ENCODE peak calls at places on chromosome 13, in eight cellular contexts. B is breast epithelium, P is ovary, S is uterus, L is heart left ventricle, A is transverse colon, E is IMR-90, R is K562. M is an unnamed sample.
A peak's percentile ranks its signal among the peaks of the same experiment; 100 is the strongest.

GRCh38 chr13:31038834-31039552 is 106.5 kb downstream of the TEX26 start:
- DNase-seq in B (no peak), P (no peak), S (no peak), L (no peak), A (no peak), E (peak; percentile 44), R (no peak), M (peak; percentile 58)

GRCh38 chr13:76826527-76826926 is 59.7 kb downstream of the KCTD12 start:
- DNase-seq in B (no peak), P (no peak), S (no peak), L (no peak), A (no peak), E (no peak), R (no peak), M (no peak)

GRCh38 chr13:30752201-30752797 is 17.0 kb downstream of the ALOX5AP start:
- DNase-seq in B (no peak), P (no peak), S (no peak), L (no peak), A (no peak), E (peak; percentile 50), R (no peak), M (no peak)

GRCh38 chr13:38228322-38228721 is 121.3 kb upstream of the UFM1 start:
- DNase-seq in B (no peak), P (no peak), S (no peak), L (no peak), A (no peak), E (no peak), R (no peak), M (no peak)

GRCh38 chr13:26601669-26602068 is 44.2 kb downstream of the WASF3 start:
- DNase-seq in B (no peak), P (no peak), S (no peak), L (no peak), A (no peak), E (peak; percentile 59), R (peak; percentile 2), M (no peak)

GRCh38 chr13:68107667-68108066 is 877.5 kb upstream of the PCDH9 start:
- DNase-seq in B (no peak), P (no peak), S (no peak), L (no peak), A (no peak), E (no peak), R (no peak), M (no peak)

GRCh38 chr13:27405521-27406134 is 18.8 kb upstream of the GTF3A start:
- DNase-seq in B (no peak), P (no peak), S (no peak), L (no peak), A (peak; percentile 48), E (no peak), R (no peak), M (no peak)

GRCh38 chr13:26950546-26950945 is 190.0 kb upstream of the GPR12 start:
- DNase-seq in B (no peak), P (no peak), S (no peak), L (no peak), A (peak; percentile 55), E (no peak), R (no peak), M (no peak)

GRCh38 chr13:109816112-109816978 is 30.0 kb upstream of the IRS2 start:
- DNase-seq in B (no peak), P (no peak), S (no peak), L (no peak), A (no peak), E (no peak), R (no peak), M (no peak)

GRCh38 chr13:77952276-77952675 is 33.6 kb upstream of the EDNRB start:
- DNase-seq in B (no peak), P (no peak), S (no peak), L (no peak), A (no peak), E (no peak), R (no peak), M (no peak)

GRCh38 chr13:103289661-103290060 is 223.4 kb upstream of the SLC10A2 start:
- DNase-seq in B (no peak), P (no peak), S (no peak), L (no peak), A (no peak), E (no peak), R (no peak), M (no peak)

GRCh38 chr13:40986328-40986856 is 32.7 kb downstream of the ELF1 start:
- DNase-seq in B (no peak), P (no peak), S (no peak), L (no peak), A (no peak), E (peak; percentile 76), R (no peak), M (no peak)

GRCh38 chr13:92547256-92547655 is 679.4 kb upstream of the GPC6 start:
- DNase-seq in B (no peak), P (no peak), S (no peak), L (no peak), A (no peak), E (peak; percentile 80), R (no peak), M (no peak)

GRCh38 chr13:32314968-32315254 is 252 bp downstream of the ZAR1L start:
- DNase-seq in B (peak; percentile 40), P (peak; percentile 58), S (peak; percentile 43), L (no peak), A (peak; percentile 35), E (peak; percentile 44), R (peak; percentile 26), M (peak; percentile 38)

GRCh38 chr13:110070511-110071120 is 236.3 kb downstream of the COL4A1 start:
- DNase-seq in B (no peak), P (no peak), S (peak; percentile 43), L (no peak), A (no peak), E (peak; percentile 77), R (no peak), M (no peak)

GRCh38 chr13:113209336-113209879 is at the start of gene CUL4A:
- DNase-seq in B (peak; percentile 50), P (peak; percentile 79), S (peak; percentile 75), L (peak; percentile 85), A (peak; percentile 86), E (peak; percentile 60), R (peak; percentile 74), M (peak; percentile 72)

GRCh38 chr13:113210834-113211233 is 1.4 kb downstream of the CUL4A start:
- DNase-seq in B (no peak), P (no peak), S (no peak), L (no peak), A (no peak), E (no peak), R (no peak), M (no peak)

GRCh38 chr13:113208424-113209335 is at the start of gene PCID2:
- DNase-seq in B (peak; percentile 84), P (peak; percentile 87), S (peak; percentile 81), L (peak; percentile 90), A (peak; percentile 91), E (peak; percentile 84), R (peak; percentile 86), M (peak; percentile 97)

GRCh38 chr13:113211774-113212173 is 2.4 kb downstream of the CUL4A start:
- DNase-seq in B (no peak), P (no peak), S (no peak), L (no peak), A (no peak), E (no peak), R (no peak), M (no peak)

DNA sequence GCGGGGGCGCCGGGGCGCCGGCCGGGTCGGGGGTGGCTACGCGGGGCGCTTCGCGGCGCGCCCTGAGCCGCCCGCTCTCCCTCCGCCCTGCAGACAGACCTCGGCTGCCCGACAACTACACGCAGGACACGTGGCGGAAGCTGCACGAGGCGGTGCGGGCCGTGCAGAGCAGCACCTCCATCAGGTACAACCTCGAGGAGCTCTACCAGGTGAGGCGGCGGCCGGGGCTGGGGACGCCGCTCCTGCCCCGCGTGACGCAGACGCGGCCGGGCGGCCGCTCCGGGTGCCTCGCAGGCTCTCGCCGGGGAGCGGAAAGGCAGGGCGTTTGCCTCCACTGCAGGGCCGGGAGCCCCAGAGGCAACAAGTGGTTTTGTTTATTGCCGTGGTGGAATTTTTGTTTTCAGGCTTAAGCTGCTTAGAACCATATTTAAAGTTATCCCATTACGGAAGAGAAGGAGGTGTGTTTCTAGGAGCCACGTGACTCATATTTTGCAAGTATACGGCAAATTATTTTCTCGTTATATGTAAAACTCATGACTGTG is 538 bp downstream of the CUL4A start:
- DNase-seq in B (peak; percentile 46), P (peak; percentile 45), S (peak; percentile 26), L (peak; percentile 46), A (peak; percentile 76), E (peak; percentile 55), R (peak; percentile 21), M (peak; percentile 43)
- TF ChIP-seq POLR2A in B (no peak), P (no peak), S (no peak), L (peak; percentile 26), A (peak; percentile 37), E (no peak), R (no peak), M (no peak)

GRCh38 chr13:52137489-52137888 is 8.6 kb upstream of the NEK5 start:
- DNase-seq in B (no peak), P (no peak), S (no peak), L (no peak), A (no peak), E (no peak), R (no peak), M (no peak)

GRCh38 chr13:52147225-52147624 is 12.2 kb downstream of the NEK3 start:
- DNase-seq in B (no peak), P (no peak), S (no peak), L (no peak), A (no peak), E (no peak), R (no peak), M (no peak)

GRCh38 chr13:52136763-52137162 is 7.9 kb upstream of the NEK5 start:
- DNase-seq in B (no peak), P (no peak), S (no peak), L (no peak), A (no peak), E (no peak), R (no peak), M (no peak)

DNA sequence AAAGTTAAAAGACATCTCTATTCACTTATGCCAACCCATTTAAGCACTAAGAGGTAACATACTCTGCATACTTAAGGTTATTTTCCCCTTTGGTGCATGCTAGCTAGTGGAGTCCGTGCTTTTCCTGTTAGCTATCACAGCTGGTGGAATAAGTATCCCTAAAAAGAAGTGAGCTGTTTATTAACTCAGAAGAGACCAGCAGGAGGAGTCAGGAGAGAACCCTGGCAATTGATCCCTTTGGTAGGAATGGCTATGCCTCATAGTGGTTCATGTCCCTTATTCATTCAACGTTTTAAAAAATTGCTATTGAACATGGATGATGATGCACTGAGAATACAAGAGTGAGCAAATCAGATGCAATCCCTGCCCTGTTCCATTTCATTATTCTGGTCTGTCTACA is 12.4 kb upstream of the NEK5 start:
- DNase-seq in B (no peak), P (no peak), S (no peak), L (no peak), A (no peak), E (no peak), R (no peak), M (no peak)
- TF ChIP-seq CTCF in B (no peak), P (no peak), S (no peak), L (no peak), A (no peak), E (peak; percentile 14), R (no peak), M (no peak)

GRCh38 chr13:43087960-43088580 is 64.7 kb downstream of the DNAJC15 start:
- DNase-seq in B (no peak), P (no peak), S (no peak), L (no peak), A (no peak), E (peak; percentile 36), R (no peak), M (no peak)
- TF ChIP-seq POLR2A in B (no peak), P (no peak), S (no peak), L (no peak), A (no peak), E (no peak), R (no peak), M (no peak)

GRCh38 chr13:70613295-70613694 is 505.0 kb upstream of the KLHL1 start:
- DNase-seq in B (no peak), P (no peak), S (no peak), L (no peak), A (no peak), E (no peak), R (no peak), M (no peak)
- TF ChIP-seq CTCF in B (no peak), P (no peak), S (no peak), L (no peak), A (no peak), E (no peak), R (no peak), M (no peak)

M was measured in lower leg skin.